ENCODE peak calls at places on chromosomes 4 and X, in five cellular contexts. One of them, this sample, is unnamed.

GRCh38 chr4:147480891-147481576 is at the start of gene EDNRA:
- DNase-seq in BE2C: peak; percentile 55
- DNase-seq in epithelial cell of proximal tubule: no peak
- DNase-seq in fibroblast of lung: peak; percentile 65
- DNase-seq in SK-N-SH: peak; percentile 84
- DNase-seq in this sample: peak; percentile 49

GRCh38 chr4:78131403-78131802 is 74.3 kb downstream of the FRAS1 start:
- DNase-seq in epithelial cell of proximal tubule: no peak
- DNase-seq in SK-N-SH: no peak
- DNase-seq in fibroblast of lung: no peak
- DNase-seq in BE2C: no peak
- DNase-seq in this sample: no peak

GRCh38 chrX:151516538-151517187 is 46.8 kb upstream of the PASD1 start:
- DNase-seq in SK-N-SH: no peak
- DNase-seq in epithelial cell of proximal tubule: no peak
- DNase-seq in fibroblast of lung: no peak
- DNase-seq in BE2C: no peak
- DNase-seq in this sample: no peak

GRCh38 chr4:3674479-3674851 is 91.7 kb upstream of the ADRA2C start:
- DNase-seq in SK-N-SH: no peak
- DNase-seq in epithelial cell of proximal tubule: no peak
- DNase-seq in BE2C: no peak
- DNase-seq in fibroblast of lung: no peak
- DNase-seq in this sample: no peak

GRCh38 chr4:7780751-7781348 is 158.8 kb downstream of the AFAP1 start:
- DNase-seq in BE2C: no peak
- DNase-seq in SK-N-SH: no peak
- DNase-seq in fibroblast of lung: no peak
- DNase-seq in epithelial cell of proximal tubule: no peak
- DNase-seq in this sample: no peak

GRCh38 chr4:101418055-101418454 is 70.7 kb upstream of the PPP3CA start:
- DNase-seq in epithelial cell of proximal tubule: no peak
- DNase-seq in fibroblast of lung: no peak
- DNase-seq in BE2C: no peak
- DNase-seq in SK-N-SH: no peak
- DNase-seq in this sample: no peak

GRCh38 chrX:123818243-123818642 is 41.6 kb upstream of the XIAP start:
- DNase-seq in epithelial cell of proximal tubule: peak; percentile 83
- DNase-seq in BE2C: no peak
- DNase-seq in SK-N-SH: no peak
- DNase-seq in fibroblast of lung: peak; percentile 20
- DNase-seq in this sample: no peak

GRCh38 chr4:74262522-74262921 is 45.7 kb upstream of the EPGN start:
- DNase-seq in SK-N-SH: peak; percentile 6
- DNase-seq in fibroblast of lung: no peak
- DNase-seq in BE2C: no peak
- DNase-seq in epithelial cell of proximal tubule: no peak
- DNase-seq in this sample: no peak

GRCh38 chr4:22500128-22500611 is 15.7 kb downstream of the ADGRA3 start:
- DNase-seq in epithelial cell of proximal tubule: no peak
- DNase-seq in SK-N-SH: no peak
- DNase-seq in fibroblast of lung: no peak
- DNase-seq in BE2C: no peak
- DNase-seq in this sample: no peak

GRCh38 chr4:13627185-13627605 is 330 bp downstream of the BOD1L1 start:
- DNase-seq in epithelial cell of proximal tubule: no peak
- DNase-seq in BE2C: peak; percentile 30
- DNase-seq in fibroblast of lung: peak; percentile 11
- DNase-seq in SK-N-SH: no peak
- DNase-seq in this sample: peak; percentile 32

GRCh38 chr4:103370336-103370735 is 172.2 kb upstream of the CENPE start:
- DNase-seq in epithelial cell of proximal tubule: no peak
- DNase-seq in fibroblast of lung: no peak
- DNase-seq in BE2C: no peak
- DNase-seq in SK-N-SH: no peak
- DNase-seq in this sample: no peak
- H3K4me3 ChIP-seq in epithelial cell of proximal tubule: no peak overlapping the region
- H3K4me3 ChIP-seq in fibroblast of lung: no peak overlapping the region
- H3K4me3 ChIP-seq in BE2C: no peak overlapping the region
- H3K4me3 ChIP-seq in SK-N-SH: no peak overlapping the region
- H3K4me3 ChIP-seq in this sample: no peak overlapping the region

DNA sequence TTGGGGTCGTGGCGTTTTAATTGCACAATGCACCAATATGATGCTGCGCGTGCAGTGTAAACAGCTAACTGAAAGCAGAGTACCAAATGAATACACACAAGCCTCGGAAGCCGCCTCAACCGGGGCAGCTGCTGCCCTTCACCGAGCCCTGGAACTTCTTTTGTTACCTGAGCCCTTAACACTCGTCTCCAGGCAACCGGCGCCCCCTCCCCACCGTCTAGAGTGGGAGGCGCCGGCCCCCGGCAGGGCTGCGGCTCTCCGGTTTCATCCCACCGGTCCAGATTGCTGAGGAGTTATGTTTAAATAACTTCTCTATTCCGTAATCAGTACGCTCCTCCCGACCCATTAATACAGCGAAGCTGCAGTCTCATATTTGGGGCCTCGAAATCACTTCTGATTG is 173.2 kb upstream of the TBL1X start:
- DNase-seq in fibroblast of lung: no peak
- DNase-seq in epithelial cell of proximal tubule: no peak
- DNase-seq in BE2C: no peak
- DNase-seq in SK-N-SH: no peak
- DNase-seq in this sample: no peak
- H3K4me3 ChIP-seq in fibroblast of lung: no peak overlapping the region
- H3K4me3 ChIP-seq in epithelial cell of proximal tubule: no peak overlapping the region
- H3K4me3 ChIP-seq in BE2C: no peak overlapping the region
- H3K4me3 ChIP-seq in SK-N-SH: no peak overlapping the region
- H3K4me3 ChIP-seq in this sample: no peak overlapping the region

DNA sequence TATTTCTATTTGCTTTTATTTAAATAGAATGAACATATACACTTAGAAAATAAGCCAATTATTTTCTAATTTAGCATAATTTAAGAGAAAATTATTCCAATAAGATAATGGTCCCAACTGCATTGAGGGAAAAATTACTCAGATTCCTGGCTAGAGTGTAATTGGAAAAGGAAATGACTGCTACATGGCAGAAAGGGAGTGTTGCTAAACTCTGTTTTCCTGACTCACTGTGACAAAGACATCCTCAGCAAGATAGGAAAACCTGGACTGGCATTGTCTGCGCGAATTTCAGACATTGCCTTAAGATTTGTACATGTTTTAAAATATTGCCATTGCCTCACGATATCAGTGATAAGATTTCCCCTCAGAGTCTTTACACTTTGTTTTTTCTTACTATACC is 8.2 kb downstream of the TNIP3 start:
- DNase-seq in fibroblast of lung: peak; percentile 85
- DNase-seq in SK-N-SH: peak; percentile 4
- DNase-seq in BE2C: no peak
- DNase-seq in epithelial cell of proximal tubule: peak; percentile 23
- DNase-seq in this sample: no peak
- H3K4me3 ChIP-seq in fibroblast of lung: peak overlapping the region; percentile 63
- H3K4me3 ChIP-seq in SK-N-SH: peak overlapping the region; percentile 65
- H3K4me3 ChIP-seq in BE2C: no peak overlapping the region
- H3K4me3 ChIP-seq in epithelial cell of proximal tubule: peak overlapping the region; percentile 56
- H3K4me3 ChIP-seq in this sample: no peak overlapping the region

DNA sequence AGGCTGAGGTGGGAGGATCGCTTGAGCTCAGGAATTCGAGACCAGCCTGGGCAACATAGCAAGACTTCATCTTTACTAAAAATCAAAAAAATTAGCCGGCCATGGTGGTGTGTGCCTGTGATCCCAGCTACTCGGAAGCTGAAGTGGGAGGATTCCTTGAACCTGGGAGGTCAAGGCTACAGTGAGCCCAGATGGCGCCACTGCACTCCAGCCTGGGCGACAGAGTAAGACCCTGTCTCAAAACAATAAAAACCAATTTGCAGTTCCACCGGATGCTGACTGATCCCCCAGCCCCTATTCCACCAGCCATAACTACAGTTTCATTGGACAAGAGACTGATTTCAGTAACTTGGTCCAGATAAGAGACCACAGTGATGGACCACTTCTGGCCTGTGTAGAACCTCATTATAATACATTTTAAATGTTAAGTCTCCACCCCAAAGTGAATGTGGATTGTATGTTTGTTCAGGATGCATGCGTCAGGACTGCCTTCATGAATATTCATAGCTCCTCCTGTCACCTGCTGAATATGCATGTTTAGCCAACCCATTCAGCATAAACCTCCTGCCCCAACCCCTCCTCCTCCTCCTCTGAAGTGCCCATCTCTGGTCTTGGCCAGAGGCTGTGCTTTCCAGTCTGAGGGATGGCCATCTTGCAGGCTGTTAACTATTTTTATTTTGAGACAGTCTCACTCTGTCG is 2.3 kb upstream of the SLBP start:
- DNase-seq in BE2C: no peak
- DNase-seq in fibroblast of lung: no peak
- DNase-seq in epithelial cell of proximal tubule: no peak
- DNase-seq in SK-N-SH: no peak
- DNase-seq in this sample: no peak
- H3K4me3 ChIP-seq in BE2C: no peak overlapping the region
- H3K4me3 ChIP-seq in fibroblast of lung: no peak overlapping the region
- H3K4me3 ChIP-seq in epithelial cell of proximal tubule: no peak overlapping the region
- H3K4me3 ChIP-seq in SK-N-SH: no peak overlapping the region
- H3K4me3 ChIP-seq in this sample: no peak overlapping the region

DNA sequence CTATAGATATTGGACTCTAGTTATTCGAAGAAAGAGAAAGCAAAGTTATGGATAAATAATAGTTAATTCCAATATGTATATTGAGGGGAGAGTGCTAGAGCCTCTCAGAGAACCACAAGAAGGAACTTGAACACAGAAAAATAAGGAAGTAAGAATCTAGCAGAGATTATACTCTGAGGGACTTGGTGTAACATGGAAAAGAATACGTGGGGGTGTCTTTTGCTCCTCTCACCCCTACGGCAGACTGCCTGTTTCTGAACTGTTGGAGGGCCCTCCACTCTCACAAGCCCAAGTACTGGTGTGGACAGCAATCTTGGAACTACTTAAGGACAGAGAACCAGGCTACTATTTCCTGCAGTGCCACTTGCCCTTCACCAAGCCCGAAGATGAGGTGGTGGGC is 1174.4 kb upstream of the PCDH10 start:
- DNase-seq in SK-N-SH: no peak
- DNase-seq in BE2C: no peak
- DNase-seq in epithelial cell of proximal tubule: no peak
- DNase-seq in fibroblast of lung: peak; percentile 11
- DNase-seq in this sample: no peak
- H3K4me3 ChIP-seq in SK-N-SH: no peak overlapping the region
- H3K4me3 ChIP-seq in BE2C: no peak overlapping the region
- H3K4me3 ChIP-seq in epithelial cell of proximal tubule: no peak overlapping the region
- H3K4me3 ChIP-seq in fibroblast of lung: peak overlapping the region; percentile 53
- H3K4me3 ChIP-seq in this sample: no peak overlapping the region

DNA sequence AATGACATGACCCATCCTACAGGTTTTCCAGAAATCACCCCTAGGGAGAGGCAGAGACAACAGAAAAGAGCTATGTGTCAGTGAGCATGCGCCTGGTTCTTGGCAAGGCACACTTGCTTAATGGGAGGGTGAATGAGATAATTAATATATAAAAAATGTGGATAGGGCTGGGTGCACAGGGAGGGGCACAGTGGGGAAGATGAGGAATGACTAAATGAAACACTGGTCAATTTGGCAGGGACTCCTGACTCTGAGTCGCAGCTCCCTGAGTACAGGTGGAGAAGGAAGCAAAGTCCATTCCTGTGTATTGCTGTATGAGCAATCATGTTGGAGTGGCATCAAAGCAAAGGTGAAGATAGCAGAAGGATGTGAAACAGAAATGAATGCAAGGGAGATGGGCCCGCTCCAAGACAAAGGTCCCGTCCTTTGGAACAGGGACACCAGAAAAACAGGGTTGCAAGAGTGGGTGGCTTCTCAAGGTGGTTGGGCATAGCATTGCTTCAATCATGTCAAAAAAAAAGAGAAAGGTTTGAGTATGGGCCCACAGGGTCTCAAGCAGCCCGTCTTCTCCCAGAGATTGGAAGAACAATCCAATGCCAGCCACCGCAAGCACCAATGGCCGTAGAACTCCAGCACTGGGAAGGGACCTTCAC is 278.4 kb upstream of the AGTR2 start:
- DNase-seq in BE2C: no peak
- DNase-seq in SK-N-SH: no peak
- DNase-seq in fibroblast of lung: no peak
- DNase-seq in epithelial cell of proximal tubule: no peak
- DNase-seq in this sample: no peak
- H3K4me3 ChIP-seq in BE2C: no peak overlapping the region
- H3K4me3 ChIP-seq in SK-N-SH: no peak overlapping the region
- H3K4me3 ChIP-seq in fibroblast of lung: no peak overlapping the region
- H3K4me3 ChIP-seq in epithelial cell of proximal tubule: no peak overlapping the region
- H3K4me3 ChIP-seq in this sample: peak overlapping the region; percentile 47

DNA sequence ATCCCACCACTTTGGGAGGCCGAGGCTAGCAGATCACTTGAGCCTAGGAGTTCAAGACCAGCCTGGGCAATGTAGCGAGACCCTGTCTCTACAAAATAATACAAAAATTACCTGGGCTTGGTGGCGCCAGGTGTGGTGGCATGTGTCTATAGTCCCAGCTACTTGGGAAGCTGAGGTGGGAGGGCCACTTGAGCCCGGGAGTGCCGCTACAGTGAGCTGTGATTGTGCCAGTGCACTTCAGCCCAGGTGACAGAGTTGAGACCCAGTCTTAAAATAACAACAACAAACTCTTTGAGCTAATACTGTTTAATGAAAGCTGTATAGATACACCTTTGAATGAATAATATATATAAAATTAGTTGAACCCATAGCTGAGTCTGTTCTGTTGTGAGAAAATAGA is 9.7 kb downstream of the BCORL1 start:
- DNase-seq in fibroblast of lung: no peak
- DNase-seq in BE2C: no peak
- DNase-seq in SK-N-SH: no peak
- DNase-seq in epithelial cell of proximal tubule: no peak
- DNase-seq in this sample: no peak
- H3K4me3 ChIP-seq in fibroblast of lung: no peak overlapping the region
- H3K4me3 ChIP-seq in BE2C: no peak overlapping the region
- H3K4me3 ChIP-seq in SK-N-SH: no peak overlapping the region
- H3K4me3 ChIP-seq in epithelial cell of proximal tubule: no peak overlapping the region
- H3K4me3 ChIP-seq in this sample: no peak overlapping the region

GRCh38 chrX:50204364-50204899 is at the start of gene CCNB3:
- DNase-seq in BE2C: peak; percentile 70
- DNase-seq in fibroblast of lung: peak; percentile 74
- DNase-seq in epithelial cell of proximal tubule: no peak
- DNase-seq in SK-N-SH: peak; percentile 77
- DNase-seq in this sample: peak; percentile 49
- H3K4me3 ChIP-seq in BE2C: peak within 1 kb of the TSS; percentile 38
- H3K4me3 ChIP-seq in fibroblast of lung: peak within 1 kb of the TSS; percentile 36
- H3K4me3 ChIP-seq in epithelial cell of proximal tubule: peak within 1 kb of the TSS; percentile 26
- H3K4me3 ChIP-seq in SK-N-SH: peak within 1 kb of the TSS; percentile 63
- H3K4me3 ChIP-seq in this sample: peak within 1 kb of the TSS; percentile 23

GRCh38 chr4:113339430-113339813 is 290.0 kb downstream of the ANK2 start:
- DNase-seq in SK-N-SH: no peak
- DNase-seq in fibroblast of lung: no peak
- DNase-seq in BE2C: no peak
- DNase-seq in epithelial cell of proximal tubule: no peak
- DNase-seq in this sample: no peak
- H3K4me3 ChIP-seq in SK-N-SH: no peak overlapping the region
- H3K4me3 ChIP-seq in fibroblast of lung: no peak overlapping the region
- H3K4me3 ChIP-seq in BE2C: no peak overlapping the region
- H3K4me3 ChIP-seq in epithelial cell of proximal tubule: no peak overlapping the region
- H3K4me3 ChIP-seq in this sample: no peak overlapping the region

GRCh38 chrX:57900961-57901360 is 9.3 kb downstream of the ZXDA start:
- DNase-seq in fibroblast of lung: peak; percentile 34
- DNase-seq in BE2C: no peak
- DNase-seq in epithelial cell of proximal tubule: peak; percentile 52
- DNase-seq in SK-N-SH: no peak
- DNase-seq in this sample: no peak
- H3K4me3 ChIP-seq in fibroblast of lung: no peak overlapping the region
- H3K4me3 ChIP-seq in BE2C: no peak overlapping the region
- H3K4me3 ChIP-seq in epithelial cell of proximal tubule: no peak overlapping the region
- H3K4me3 ChIP-seq in SK-N-SH: no peak overlapping the region
- H3K4me3 ChIP-seq in this sample: no peak overlapping the region